ENCODE peak calls at places on chromosomes 5 and 9, in four cellular contexts. One of them, this sample, is unnamed.

GRCh38 chr5:133396724-133397123 is 215.6 kb downstream of the FSTL4 start:
- DNase-seq in neural progenitor cell: no peak
- DNase-seq in CD4-positive, alpha-beta memory T cell: no peak
- DNase-seq in PC-3: no peak
- DNase-seq in this sample: no peak

GRCh38 chr9:95507456-95508241 is 9.1 kb downstream of the PTCH1 start:
- DNase-seq in neural progenitor cell: peak; percentile 62
- DNase-seq in CD4-positive, alpha-beta memory T cell: peak; percentile 72
- DNase-seq in PC-3: peak; percentile 32
- DNase-seq in this sample: peak; percentile 72

GRCh38 chr9:4293293-4293931 is 6.5 kb downstream of the GLIS3 start:
- DNase-seq in neural progenitor cell: peak; percentile 23
- DNase-seq in CD4-positive, alpha-beta memory T cell: no peak
- DNase-seq in PC-3: peak; percentile 81
- DNase-seq in this sample: no peak

GRCh38 chr5:158435161-158435616 is 576.2 kb upstream of the CLINT1 start:
- DNase-seq in neural progenitor cell: no peak
- DNase-seq in CD4-positive, alpha-beta memory T cell: peak; percentile 18
- DNase-seq in PC-3: no peak
- DNase-seq in this sample: no peak

GRCh38 chr9:129221979-129222635 is 44.0 kb upstream of the IER5L start:
- DNase-seq in neural progenitor cell: no peak
- DNase-seq in CD4-positive, alpha-beta memory T cell: no peak
- DNase-seq in PC-3: no peak
- DNase-seq in this sample: peak; percentile 58

GRCh38 chr5:143207563-143208364 is 195.7 kb downstream of the NR3C1 start:
- DNase-seq in neural progenitor cell: no peak
- DNase-seq in CD4-positive, alpha-beta memory T cell: no peak
- DNase-seq in PC-3: no peak
- DNase-seq in this sample: no peak

GRCh38 chr9:89372230-89372816 is 54.0 kb downstream of the SECISBP2 start:
- DNase-seq in neural progenitor cell: peak; percentile 37
- DNase-seq in CD4-positive, alpha-beta memory T cell: peak; percentile 55
- DNase-seq in PC-3: peak; percentile 5
- DNase-seq in this sample: peak; percentile 67

GRCh38 chr5:172379481-172379880 is 74.8 kb downstream of the SH3PXD2B start:
- DNase-seq in neural progenitor cell: no peak
- DNase-seq in CD4-positive, alpha-beta memory T cell: no peak
- DNase-seq in PC-3: peak; percentile 18
- DNase-seq in this sample: no peak

GRCh38 chr5:55037046-55037771 is 13.2 kb downstream of the GZMK start:
- DNase-seq in neural progenitor cell: peak; percentile 43
- DNase-seq in CD4-positive, alpha-beta memory T cell: peak; percentile 36
- DNase-seq in PC-3: no peak
- DNase-seq in this sample: peak; percentile 59

GRCh38 chr5:93890657-93891056 is 149.3 kb upstream of the POU5F2 start:
- DNase-seq in neural progenitor cell: peak; percentile 64
- DNase-seq in CD4-positive, alpha-beta memory T cell: no peak
- DNase-seq in PC-3: no peak
- DNase-seq in this sample: no peak

GRCh38 chr5:40436535-40437237 is 243.0 kb upstream of the PTGER4 start:
- DNase-seq in neural progenitor cell: no peak
- DNase-seq in CD4-positive, alpha-beta memory T cell: peak; percentile 76
- DNase-seq in PC-3: no peak
- DNase-seq in this sample: no peak

GRCh38 chr5:92637960-92638359 is 943.1 kb downstream of the NR2F1-AS1 start:
- DNase-seq in neural progenitor cell: no peak
- DNase-seq in CD4-positive, alpha-beta memory T cell: no peak
- DNase-seq in PC-3: no peak
- DNase-seq in this sample: no peak

GRCh38 chr9:137316012-137316981 is 14.2 kb upstream of the NRARP start:
- DNase-seq in neural progenitor cell: peak; percentile 81
- DNase-seq in CD4-positive, alpha-beta memory T cell: no peak
- DNase-seq in PC-3: peak; percentile 51
- DNase-seq in this sample: peak; percentile 96

GRCh38 chr9:69190086-69190865 is 16.2 kb downstream of the TJP2 start:
- DNase-seq in neural progenitor cell: no peak
- DNase-seq in CD4-positive, alpha-beta memory T cell: no peak
- DNase-seq in PC-3: no peak
- DNase-seq in this sample: no peak

GRCh38 chr5:7671420-7671819 is 179.5 kb downstream of the CFAP90 start:
- DNase-seq in neural progenitor cell: no peak
- DNase-seq in CD4-positive, alpha-beta memory T cell: no peak
- DNase-seq in PC-3: no peak
- DNase-seq in this sample: no peak

GRCh38 chr5:77390222-77390621 is 101.9 kb downstream of the WDR41 start:
- DNase-seq in neural progenitor cell: no peak
- DNase-seq in CD4-positive, alpha-beta memory T cell: no peak
- DNase-seq in PC-3: no peak
- DNase-seq in this sample: no peak

GRCh38 chr9:83466877-83467276 is 71.3 kb downstream of the FRMD3 start:
- DNase-seq in neural progenitor cell: no peak
- DNase-seq in CD4-positive, alpha-beta memory T cell: no peak
- DNase-seq in PC-3: no peak
- DNase-seq in this sample: no peak

GRCh38 chr9:126612813-126613641 is 701 bp upstream of the LMX1B start:
- DNase-seq in neural progenitor cell: peak; percentile 72
- DNase-seq in CD4-positive, alpha-beta memory T cell: no peak
- DNase-seq in PC-3: no peak
- DNase-seq in this sample: peak; percentile 87

GRCh38 chr5:65867509-65868195 is 58.7 kb upstream of the ERBIN start:
- DNase-seq in neural progenitor cell: peak; percentile 9
- DNase-seq in CD4-positive, alpha-beta memory T cell: peak; percentile 5
- DNase-seq in PC-3: peak; percentile 8
- DNase-seq in this sample: no peak

GRCh38 chr5:135234242-135235000 is 164.6 kb downstream of the MACROH2A1 start:
- DNase-seq in neural progenitor cell: no peak
- DNase-seq in CD4-positive, alpha-beta memory T cell: no peak
- DNase-seq in PC-3: no peak
- DNase-seq in this sample: no peak

GRCh38 chr9:108671156-108671555 is 184.6 kb downstream of the ACTL7B start:
- DNase-seq in neural progenitor cell: peak; percentile 53
- DNase-seq in CD4-positive, alpha-beta memory T cell: no peak
- DNase-seq in PC-3: peak; percentile 59
- DNase-seq in this sample: peak; percentile 51

GRCh38 chr9:34405719-34406118 is 29.0 kb upstream of the MYORG start:
- DNase-seq in neural progenitor cell: no peak
- DNase-seq in CD4-positive, alpha-beta memory T cell: no peak
- DNase-seq in PC-3: no peak
- DNase-seq in this sample: no peak

GRCh38 chr5:141767671-141768070 is 85.6 kb upstream of the ARAP3 start:
- DNase-seq in neural progenitor cell: no peak
- DNase-seq in CD4-positive, alpha-beta memory T cell: no peak
- DNase-seq in PC-3: no peak
- DNase-seq in this sample: no peak

GRCh38 chr5:135216072-135216812 is 182.2 kb upstream of the PITX1 start:
- DNase-seq in neural progenitor cell: no peak
- DNase-seq in CD4-positive, alpha-beta memory T cell: no peak
- DNase-seq in PC-3: no peak
- DNase-seq in this sample: no peak

GRCh38 chr9:25716220-25716872 is 38.1 kb upstream of the TUSC1 start:
- DNase-seq in neural progenitor cell: peak; percentile 67
- DNase-seq in CD4-positive, alpha-beta memory T cell: no peak
- DNase-seq in PC-3: peak; percentile 72
- DNase-seq in this sample: peak; percentile 59

GRCh38 chr5:31137676-31138075 is 55.8 kb upstream of the CDH6 start:
- DNase-seq in neural progenitor cell: no peak
- DNase-seq in CD4-positive, alpha-beta memory T cell: no peak
- DNase-seq in PC-3: no peak
- DNase-seq in this sample: no peak

GRCh38 chr5:75395277-75395676 is 58.3 kb downstream of the HMGCR start:
- DNase-seq in neural progenitor cell: no peak
- DNase-seq in CD4-positive, alpha-beta memory T cell: no peak
- DNase-seq in PC-3: no peak
- DNase-seq in this sample: no peak

GRCh38 chr9:84480071-84480470 is 139.5 kb upstream of the SLC28A3 start:
- DNase-seq in neural progenitor cell: no peak
- DNase-seq in CD4-positive, alpha-beta memory T cell: no peak
- DNase-seq in PC-3: no peak
- DNase-seq in this sample: no peak

GRCh38 chr5:184461-184860 is 6.8 kb upstream of the LRRC14B start:
- DNase-seq in neural progenitor cell: no peak
- DNase-seq in CD4-positive, alpha-beta memory T cell: no peak
- DNase-seq in PC-3: peak; percentile 25
- DNase-seq in this sample: no peak

GRCh38 chr5:122458278-122458872 is 146.3 kb downstream of the SNCAIP start:
- DNase-seq in neural progenitor cell: peak; percentile 49
- DNase-seq in CD4-positive, alpha-beta memory T cell: no peak
- DNase-seq in PC-3: peak; percentile 34
- DNase-seq in this sample: no peak

GRCh38 chr9:13588151-13589043 is 308.9 kb upstream of the MPDZ start:
- DNase-seq in neural progenitor cell: no peak
- DNase-seq in CD4-positive, alpha-beta memory T cell: no peak
- DNase-seq in PC-3: peak; percentile 21
- DNase-seq in this sample: no peak

GRCh38 chr5:72015103-72015548 is 92.1 kb upstream of the MAP1B start:
- DNase-seq in neural progenitor cell: no peak
- DNase-seq in CD4-positive, alpha-beta memory T cell: no peak
- DNase-seq in PC-3: peak; percentile 45
- DNase-seq in this sample: no peak

GRCh38 chr9:138049779-138050471 is 172.3 kb downstream of the CACNA1B start:
- DNase-seq in neural progenitor cell: peak; percentile 25
- DNase-seq in CD4-positive, alpha-beta memory T cell: no peak
- DNase-seq in PC-3: no peak
- DNase-seq in this sample: peak; percentile 52

GRCh38 chr5:177189416-177189815 is 55.8 kb downstream of the NSD1 start:
- DNase-seq in neural progenitor cell: no peak
- DNase-seq in CD4-positive, alpha-beta memory T cell: no peak
- DNase-seq in PC-3: no peak
- DNase-seq in this sample: no peak

GRCh38 chr9:22986556-22986955 is 539.9 kb downstream of the DMRTA1 start:
- DNase-seq in neural progenitor cell: peak; percentile 4
- DNase-seq in CD4-positive, alpha-beta memory T cell: no peak
- DNase-seq in PC-3: peak; percentile 9
- DNase-seq in this sample: no peak

GRCh38 chr5:136032564-136032963 is 3.8 kb downstream of the TGFBI start:
- DNase-seq in neural progenitor cell: no peak
- DNase-seq in CD4-positive, alpha-beta memory T cell: no peak
- DNase-seq in PC-3: peak; percentile 74
- DNase-seq in this sample: no peak

GRCh38 chr9:136439550-136440408 is at the start of gene INPP5E:
- DNase-seq in neural progenitor cell: peak; percentile 86
- DNase-seq in CD4-positive, alpha-beta memory T cell: peak; percentile 89
- DNase-seq in PC-3: peak; percentile 63
- DNase-seq in this sample: peak; percentile 100

GRCh38 chr9:101469026-101469425 is 33.5 kb upstream of the ALDOB start:
- DNase-seq in neural progenitor cell: no peak
- DNase-seq in CD4-positive, alpha-beta memory T cell: no peak
- DNase-seq in PC-3: no peak
- DNase-seq in this sample: no peak
- H3K4me3 ChIP-seq in neural progenitor cell: no peak overlapping the region
- H3K4me3 ChIP-seq in CD4-positive, alpha-beta memory T cell: no peak overlapping the region
- H3K4me3 ChIP-seq in PC-3: no peak overlapping the region
- H3K4me3 ChIP-seq in this sample: no peak overlapping the region

GRCh38 chr5:67152400-67152799 is 44.2 kb downstream of the CD180 start:
- DNase-seq in neural progenitor cell: no peak
- DNase-seq in CD4-positive, alpha-beta memory T cell: no peak
- DNase-seq in PC-3: no peak
- DNase-seq in this sample: no peak

GRCh38 chr5:67149933-67150523 is 46.6 kb downstream of the CD180 start:
- DNase-seq in neural progenitor cell: no peak
- DNase-seq in CD4-positive, alpha-beta memory T cell: no peak
- DNase-seq in PC-3: peak; percentile 58
- DNase-seq in this sample: peak; percentile 28

GRCh38 chr5:67154518-67155206 is 41.9 kb downstream of the CD180 start:
- DNase-seq in neural progenitor cell: no peak
- DNase-seq in CD4-positive, alpha-beta memory T cell: no peak
- DNase-seq in PC-3: no peak
- DNase-seq in this sample: no peak

GRCh38 chr5:67156976-67157583 is 39.5 kb downstream of the CD180 start:
- DNase-seq in neural progenitor cell: peak; percentile 49
- DNase-seq in CD4-positive, alpha-beta memory T cell: peak; percentile 64
- DNase-seq in PC-3: peak; percentile 63
- DNase-seq in this sample: peak; percentile 60

DNA sequence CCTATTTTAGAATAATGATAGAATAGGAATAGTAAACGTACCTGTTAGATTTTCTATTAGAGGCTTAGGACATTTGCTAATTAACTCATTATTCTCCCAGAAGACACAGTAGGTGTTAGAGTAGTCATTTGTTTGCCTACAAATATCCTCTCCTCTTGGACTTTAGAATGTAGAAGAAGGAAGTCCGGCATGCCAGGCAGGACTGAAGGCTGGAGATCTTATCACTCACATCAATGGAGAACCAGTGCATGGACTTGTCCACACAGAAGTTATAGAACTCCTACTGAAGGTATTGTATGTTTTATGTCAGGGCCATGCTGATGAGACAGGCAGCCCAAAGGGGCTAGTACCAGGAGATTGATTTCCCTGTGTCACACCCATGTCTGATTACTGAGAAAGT is 43.3 kb downstream of the CD180 start:
- DNase-seq in neural progenitor cell: no peak
- DNase-seq in CD4-positive, alpha-beta memory T cell: no peak
- DNase-seq in PC-3: no peak
- DNase-seq in this sample: no peak
- H3K36me3 ChIP-seq in neural progenitor cell: no peaks in the 10 kb centered on the region
- H3K36me3 ChIP-seq in CD4-positive, alpha-beta memory T cell: peaks cover 10% of the 10 kb centered on the region
- H3K36me3 ChIP-seq in PC-3: peaks cover 2% of the 10 kb centered on the region
- H3K36me3 ChIP-seq in this sample: no peaks in the 10 kb centered on the region

DNA sequence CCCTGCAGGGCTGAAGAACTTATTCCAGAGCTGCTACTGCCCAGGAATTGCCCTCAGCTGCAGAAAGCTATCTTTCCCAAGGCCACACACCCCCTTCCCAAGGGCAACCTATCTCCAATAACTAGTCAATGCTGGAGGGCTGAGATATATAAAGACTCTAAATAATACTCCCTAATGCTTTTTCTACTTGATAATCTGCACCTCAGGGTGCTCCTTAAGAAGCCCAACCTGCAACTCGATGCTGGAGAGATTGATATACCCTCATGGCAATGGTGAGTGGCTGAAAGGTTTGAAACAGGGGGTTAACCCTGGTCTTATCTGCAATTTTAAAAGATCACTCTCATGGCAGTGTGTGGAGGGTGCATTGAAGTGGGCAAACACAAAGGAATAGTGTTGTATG is 142.7 kb upstream of the APC start:
- DNase-seq in neural progenitor cell: no peak
- DNase-seq in CD4-positive, alpha-beta memory T cell: no peak
- DNase-seq in PC-3: no peak
- DNase-seq in this sample: no peak
- H3K27me3 ChIP-seq in neural progenitor cell: no peaks in the 10 kb centered on the region
- H3K27me3 ChIP-seq in CD4-positive, alpha-beta memory T cell: no peaks in the 10 kb centered on the region
- H3K27me3 ChIP-seq in PC-3: no peaks in the 10 kb centered on the region
- H3K27me3 ChIP-seq in this sample: no peaks in the 10 kb centered on the region

GRCh38 chr5:115097236-115097635 is 72.5 kb downstream of the TRIM36 start:
- DNase-seq in neural progenitor cell: no peak
- DNase-seq in CD4-positive, alpha-beta memory T cell: no peak
- DNase-seq in PC-3: peak; percentile 39
- DNase-seq in this sample: no peak

GRCh38 chr5:115098041-115098702 is 71.5 kb downstream of the TRIM36 start:
- DNase-seq in neural progenitor cell: peak; percentile 61
- DNase-seq in CD4-positive, alpha-beta memory T cell: peak; percentile 19
- DNase-seq in PC-3: peak; percentile 68
- DNase-seq in this sample: peak; percentile 35

GRCh38 chr5:115100556-115100955 is 69.2 kb downstream of the TRIM36 start:
- DNase-seq in neural progenitor cell: no peak
- DNase-seq in CD4-positive, alpha-beta memory T cell: no peak
- DNase-seq in PC-3: peak; percentile 42
- DNase-seq in this sample: no peak

GRCh38 chr5:115096034-115096769 is 73.5 kb downstream of the TRIM36 start:
- DNase-seq in neural progenitor cell: no peak
- DNase-seq in CD4-positive, alpha-beta memory T cell: no peak
- DNase-seq in PC-3: no peak
- DNase-seq in this sample: no peak
- H3K4me3 ChIP-seq in neural progenitor cell: no peak overlapping the region
- H3K4me3 ChIP-seq in CD4-positive, alpha-beta memory T cell: no peak overlapping the region
- H3K4me3 ChIP-seq in PC-3: no peak overlapping the region
- H3K4me3 ChIP-seq in this sample: no peak overlapping the region